ENCODE peak calls at places on chromosome 17, in nine cellular contexts. One of them, this sample, is unnamed.

GRCh38 chr17:33871720-33872535 is 383.2 kb upstream of the CCL2 start:
- DNase-seq in A549: peak
- DNase-seq in lower lobe of right lung: no peak
- DNase-seq in adrenal gland: no peak
- DNase-seq in CD8-positive, alpha-beta T cell: no peak
- DNase-seq in AG10803: peak
- DNase-seq in AG04450: no peak
- DNase-seq in Panc1: peak
- DNase-seq in fibroblast of mammary gland: peak
- DNase-seq in this sample: peak

GRCh38 chr17:59751955-59752413 is 44.5 kb downstream of the VMP1 start:
- DNase-seq in lower lobe of right lung: no peak
- DNase-seq in AG10803: no peak
- DNase-seq in Panc1: no peak
- DNase-seq in adrenal gland: no peak
- DNase-seq in CD8-positive, alpha-beta T cell: no peak
- DNase-seq in fibroblast of mammary gland: no peak
- DNase-seq in A549: no peak
- DNase-seq in AG04450: no peak
- DNase-seq in this sample: no peak

GRCh38 chr17:73068322-73069153 is 23.9 kb downstream of the SLC39A11 start:
- DNase-seq in lower lobe of right lung: no peak
- DNase-seq in A549: no peak
- DNase-seq in Panc1: no peak
- DNase-seq in CD8-positive, alpha-beta T cell: no peak
- DNase-seq in fibroblast of mammary gland: peak
- DNase-seq in AG10803: peak
- DNase-seq in AG04450: peak
- DNase-seq in adrenal gland: no peak
- DNase-seq in this sample: no peak

GRCh38 chr17:7440823-7441174 is 1.5 kb downstream of the FGF11 start:
- DNase-seq in adrenal gland: peak
- DNase-seq in fibroblast of mammary gland: peak
- DNase-seq in Panc1: no peak
- DNase-seq in AG10803: no peak
- DNase-seq in lower lobe of right lung: no peak
- DNase-seq in AG04450: no peak
- DNase-seq in CD8-positive, alpha-beta T cell: no peak
- DNase-seq in A549: no peak
- DNase-seq in this sample: peak

GRCh38 chr17:795276-795675 is 13.1 kb downstream of the MRM3 start:
- DNase-seq in adrenal gland: no peak
- DNase-seq in AG04450: no peak
- DNase-seq in fibroblast of mammary gland: no peak
- DNase-seq in CD8-positive, alpha-beta T cell: no peak
- DNase-seq in AG10803: no peak
- DNase-seq in Panc1: no peak
- DNase-seq in A549: no peak
- DNase-seq in lower lobe of right lung: peak
- DNase-seq in this sample: no peak

GRCh38 chr17:52106638-52107261 is 51.8 kb downstream of the CA10 start:
- DNase-seq in adrenal gland: peak
- DNase-seq in AG04450: no peak
- DNase-seq in A549: peak
- DNase-seq in Panc1: peak
- DNase-seq in CD8-positive, alpha-beta T cell: peak
- DNase-seq in fibroblast of mammary gland: peak
- DNase-seq in lower lobe of right lung: no peak
- DNase-seq in AG10803: peak
- DNase-seq in this sample: peak

GRCh38 chr17:73998246-73999220 is 204.9 kb upstream of the RPL38 start:
- DNase-seq in lower lobe of right lung: peak
- DNase-seq in adrenal gland: peak
- DNase-seq in Panc1: peak
- DNase-seq in AG10803: no peak
- DNase-seq in CD8-positive, alpha-beta T cell: peak
- DNase-seq in AG04450: no peak
- DNase-seq in A549: peak
- DNase-seq in fibroblast of mammary gland: peak
- DNase-seq in this sample: peak

GRCh38 chr17:39591958-39592954 is 15.5 kb downstream of the NEUROD2 start:
- DNase-seq in CD8-positive, alpha-beta T cell: no peak
- DNase-seq in AG10803: peak
- DNase-seq in AG04450: no peak
- DNase-seq in A549: no peak
- DNase-seq in Panc1: no peak
- DNase-seq in lower lobe of right lung: no peak
- DNase-seq in adrenal gland: peak
- DNase-seq in fibroblast of mammary gland: peak
- DNase-seq in this sample: peak

GRCh38 chr17:61002316-61002736 is 324.7 kb downstream of the BCAS3 start:
- DNase-seq in Panc1: no peak
- DNase-seq in CD8-positive, alpha-beta T cell: no peak
- DNase-seq in AG10803: peak
- DNase-seq in adrenal gland: peak
- DNase-seq in fibroblast of mammary gland: peak
- DNase-seq in AG04450: peak
- DNase-seq in lower lobe of right lung: no peak
- DNase-seq in A549: peak
- DNase-seq in this sample: no peak

GRCh38 chr17:72588961-72589360 is 468.1 kb downstream of the SOX9 start:
- DNase-seq in lower lobe of right lung: peak
- DNase-seq in fibroblast of mammary gland: peak
- DNase-seq in adrenal gland: no peak
- DNase-seq in A549: peak
- DNase-seq in AG10803: no peak
- DNase-seq in AG04450: no peak
- DNase-seq in Panc1: peak
- DNase-seq in CD8-positive, alpha-beta T cell: no peak
- DNase-seq in this sample: no peak

GRCh38 chr17:33366998-33367397 is 73.9 kb upstream of the ASIC2 start:
- DNase-seq in adrenal gland: peak
- DNase-seq in CD8-positive, alpha-beta T cell: no peak
- DNase-seq in AG10803: no peak
- DNase-seq in fibroblast of mammary gland: no peak
- DNase-seq in AG04450: no peak
- DNase-seq in Panc1: no peak
- DNase-seq in A549: no peak
- DNase-seq in lower lobe of right lung: no peak
- DNase-seq in this sample: no peak

GRCh38 chr17:16040710-16041251 is 41.2 kb downstream of the TTC19 start:
- DNase-seq in fibroblast of mammary gland: peak
- DNase-seq in CD8-positive, alpha-beta T cell: no peak
- DNase-seq in lower lobe of right lung: no peak
- DNase-seq in AG10803: peak
- DNase-seq in A549: no peak
- DNase-seq in adrenal gland: peak
- DNase-seq in Panc1: no peak
- DNase-seq in AG04450: peak
- DNase-seq in this sample: no peak

GRCh38 chr17:75692976-75693375 is 25.8 kb downstream of the SAP30BP start:
- DNase-seq in AG04450: no peak
- DNase-seq in Panc1: no peak
- DNase-seq in fibroblast of mammary gland: no peak
- DNase-seq in AG10803: no peak
- DNase-seq in lower lobe of right lung: no peak
- DNase-seq in adrenal gland: no peak
- DNase-seq in A549: no peak
- DNase-seq in CD8-positive, alpha-beta T cell: no peak
- DNase-seq in this sample: no peak

GRCh38 chr17:17693955-17694228 is 12.6 kb downstream of the RAI1 start:
- DNase-seq in lower lobe of right lung: no peak
- DNase-seq in A549: no peak
- DNase-seq in fibroblast of mammary gland: no peak
- DNase-seq in AG04450: no peak
- DNase-seq in Panc1: no peak
- DNase-seq in AG10803: no peak
- DNase-seq in CD8-positive, alpha-beta T cell: no peak
- DNase-seq in adrenal gland: no peak
- DNase-seq in this sample: no peak
- H3K4me3 ChIP-seq in lower lobe of right lung: peak
- H3K4me3 ChIP-seq in A549: peak
- H3K4me3 ChIP-seq in fibroblast of mammary gland: no peak
- H3K4me3 ChIP-seq in AG04450: peak
- H3K4me3 ChIP-seq in Panc1: peak
- H3K4me3 ChIP-seq in AG10803: peak
- H3K4me3 ChIP-seq in CD8-positive, alpha-beta T cell: peak
- H3K4me3 ChIP-seq in adrenal gland: no peak
- H3K4me3 ChIP-seq in this sample: peak

DNA sequence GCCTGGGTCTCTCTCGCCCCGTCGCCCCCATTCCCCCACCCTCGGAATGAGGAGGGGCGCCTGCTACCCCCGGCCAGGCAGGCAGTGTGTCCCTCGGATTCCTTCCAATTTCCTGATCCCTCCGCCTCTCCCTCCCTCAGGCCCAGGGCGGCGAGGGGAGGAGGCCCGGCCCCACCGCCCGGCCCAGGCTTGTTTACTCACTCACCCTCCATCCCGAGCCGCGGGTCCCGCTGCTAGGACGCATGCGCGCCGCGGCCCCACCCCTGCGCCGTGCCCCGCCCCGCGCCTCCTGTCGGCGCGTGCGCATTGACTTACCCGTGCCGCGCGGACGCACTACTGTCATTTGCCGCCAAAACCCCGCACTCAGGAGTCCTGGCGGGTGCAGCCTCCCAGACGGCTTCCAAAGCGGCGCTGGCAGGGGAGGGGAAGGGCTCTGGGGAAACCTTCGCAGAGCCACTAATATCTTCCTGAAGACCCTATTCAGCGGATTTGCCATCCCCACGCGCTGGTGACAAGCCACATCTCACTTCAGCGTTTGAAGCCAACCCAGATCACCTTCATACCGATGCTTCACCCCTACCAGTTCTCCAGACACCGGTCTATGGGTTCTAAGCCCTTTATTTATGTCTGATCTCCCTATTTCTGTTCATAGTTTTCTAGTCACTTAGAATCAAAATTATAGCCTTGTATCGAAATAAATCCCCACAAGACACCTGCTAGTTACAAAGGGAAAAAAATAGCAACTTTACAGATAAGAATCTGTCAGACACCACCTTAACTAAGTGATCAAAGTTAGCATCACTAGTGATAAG is at the start of gene EZH1:
- DNase-seq in CD8-positive, alpha-beta T cell: peak
- DNase-seq in adrenal gland: peak
- DNase-seq in A549: peak
- DNase-seq in AG04450: peak
- DNase-seq in Panc1: no peak
- DNase-seq in fibroblast of mammary gland: peak
- DNase-seq in lower lobe of right lung: peak
- DNase-seq in AG10803: peak
- DNase-seq in this sample: peak
- H3K4me3 ChIP-seq in CD8-positive, alpha-beta T cell: peak
- H3K4me3 ChIP-seq in adrenal gland: peak
- H3K4me3 ChIP-seq in A549: peak
- H3K4me3 ChIP-seq in AG04450: peak
- H3K4me3 ChIP-seq in Panc1: peak
- H3K4me3 ChIP-seq in fibroblast of mammary gland: peak
- H3K4me3 ChIP-seq in lower lobe of right lung: peak
- H3K4me3 ChIP-seq in AG10803: peak
- H3K4me3 ChIP-seq in this sample: peak

GRCh38 chr17:43546317-43547188 is at the start of gene ETV4:
- DNase-seq in CD8-positive, alpha-beta T cell: peak
- DNase-seq in fibroblast of mammary gland: peak
- DNase-seq in Panc1: no peak
- DNase-seq in AG10803: peak
- DNase-seq in AG04450: peak
- DNase-seq in A549: peak
- DNase-seq in adrenal gland: peak
- DNase-seq in lower lobe of right lung: peak
- DNase-seq in this sample: peak
- H3K4me3 ChIP-seq in CD8-positive, alpha-beta T cell: peak
- H3K4me3 ChIP-seq in fibroblast of mammary gland: peak
- H3K4me3 ChIP-seq in Panc1: peak
- H3K4me3 ChIP-seq in AG10803: peak
- H3K4me3 ChIP-seq in AG04450: peak
- H3K4me3 ChIP-seq in A549: peak
- H3K4me3 ChIP-seq in adrenal gland: no peak
- H3K4me3 ChIP-seq in lower lobe of right lung: peak
- H3K4me3 ChIP-seq in this sample: peak

GRCh38 chr17:45906237-45906636 is 11.9 kb downstream of the MAPT start:
- DNase-seq in Panc1: no peak
- DNase-seq in CD8-positive, alpha-beta T cell: no peak
- DNase-seq in adrenal gland: no peak
- DNase-seq in A549: no peak
- DNase-seq in fibroblast of mammary gland: no peak
- DNase-seq in AG10803: no peak
- DNase-seq in lower lobe of right lung: no peak
- DNase-seq in AG04450: no peak
- DNase-seq in this sample: no peak
- H3K4me3 ChIP-seq in Panc1: no peak
- H3K4me3 ChIP-seq in CD8-positive, alpha-beta T cell: no peak
- H3K4me3 ChIP-seq in adrenal gland: no peak
- H3K4me3 ChIP-seq in A549: no peak
- H3K4me3 ChIP-seq in fibroblast of mammary gland: no peak
- H3K4me3 ChIP-seq in AG10803: no peak
- H3K4me3 ChIP-seq in lower lobe of right lung: no peak
- H3K4me3 ChIP-seq in AG04450: no peak
- H3K4me3 ChIP-seq in this sample: no peak

GRCh38 chr17:78075011-78075410 is 53.5 kb downstream of the TMC6 start:
- DNase-seq in AG10803: no peak
- DNase-seq in adrenal gland: no peak
- DNase-seq in A549: no peak
- DNase-seq in fibroblast of mammary gland: no peak
- DNase-seq in lower lobe of right lung: no peak
- DNase-seq in CD8-positive, alpha-beta T cell: no peak
- DNase-seq in Panc1: no peak
- DNase-seq in AG04450: no peak
- DNase-seq in this sample: no peak

GRCh38 chr17:78075545-78075944 is 53.0 kb downstream of the TMC6 start:
- DNase-seq in AG10803: no peak
- DNase-seq in adrenal gland: no peak
- DNase-seq in AG04450: no peak
- DNase-seq in lower lobe of right lung: no peak
- DNase-seq in fibroblast of mammary gland: no peak
- DNase-seq in Panc1: no peak
- DNase-seq in CD8-positive, alpha-beta T cell: no peak
- DNase-seq in A549: no peak
- DNase-seq in this sample: no peak

GRCh38 chr17:78069695-78070094 is 58.9 kb downstream of the TMC6 start:
- DNase-seq in A549: no peak
- DNase-seq in Panc1: no peak
- DNase-seq in adrenal gland: no peak
- DNase-seq in AG04450: no peak
- DNase-seq in AG10803: no peak
- DNase-seq in fibroblast of mammary gland: no peak
- DNase-seq in lower lobe of right lung: no peak
- DNase-seq in CD8-positive, alpha-beta T cell: no peak
- DNase-seq in this sample: no peak

GRCh38 chr17:78072961-78073360 is 55.6 kb downstream of the TMC6 start:
- DNase-seq in A549: no peak
- DNase-seq in AG10803: no peak
- DNase-seq in adrenal gland: no peak
- DNase-seq in fibroblast of mammary gland: no peak
- DNase-seq in AG04450: no peak
- DNase-seq in Panc1: no peak
- DNase-seq in lower lobe of right lung: no peak
- DNase-seq in CD8-positive, alpha-beta T cell: no peak
- DNase-seq in this sample: no peak
- H3K4me3 ChIP-seq in A549: no peak
- H3K4me3 ChIP-seq in AG10803: no peak
- H3K4me3 ChIP-seq in adrenal gland: no peak
- H3K4me3 ChIP-seq in fibroblast of mammary gland: no peak
- H3K4me3 ChIP-seq in AG04450: no peak
- H3K4me3 ChIP-seq in Panc1: no peak
- H3K4me3 ChIP-seq in lower lobe of right lung: no peak
- H3K4me3 ChIP-seq in CD8-positive, alpha-beta T cell: no peak
- H3K4me3 ChIP-seq in this sample: no peak

This sample was measured in endodermal cell.